ENCODE peak calls at places on chromosomes 6 and 20, in ten cellular contexts. T, O, R, A, D, L, M, K, X and B are unnamed samples.

GRCh38 chr6:158411998-158412397 is 99.7 kb downstream of the TULP4 start:
- DNase-seq in T (no peak), O (no peak), R (no peak), A (no peak), D (no peak), L (no peak), M (no peak), K (no peak), X (no peak), B (no peak)

GRCh38 chr20:64077876-64078551 is 1.3 kb downstream of the RGS19 start:
- DNase-seq in T (no peak), O (no peak), R (no peak), A (no peak), D (no peak), L (no peak), M (no peak), K (peak; percentile 64), X (no peak), B (no peak)

GRCh38 chr6:79686698-79687309 is 55.7 kb downstream of the SH3BGRL2 start:
- DNase-seq in T (no peak), O (no peak), R (no peak), A (no peak), D (no peak), L (no peak), M (no peak), K (no peak), X (no peak), B (no peak)

GRCh38 chr6:5399391-5399790 is 138.1 kb downstream of the FARS2 start:
- DNase-seq in T (no peak), O (no peak), R (no peak), A (no peak), D (no peak), L (no peak), M (no peak), K (no peak), X (no peak), B (no peak)

GRCh38 chr6:159311618-159312017 is 142.4 kb downstream of the FNDC1 start:
- DNase-seq in T (no peak), O (no peak), R (no peak), A (no peak), D (no peak), L (no peak), M (no peak), K (no peak), X (peak; percentile 5), B (no peak)

GRCh38 chr6:157020398-157021266 is 243.5 kb downstream of the ARID1B start:
- DNase-seq in T (peak; percentile 52), O (no peak), R (peak; percentile 52), A (peak; percentile 54), D (peak; percentile 49), L (peak; percentile 67), M (no peak), K (no peak), X (peak; percentile 74), B (peak; percentile 58)

GRCh38 chr6:33288942-33289783 is at the start of the genes PFDN6 and WDR46:
- DNase-seq in T (peak; percentile 96), O (peak; percentile 74), R (peak; percentile 86), A (peak; percentile 90), D (peak; percentile 89), L (peak; percentile 88), M (peak; percentile 93), K (peak; percentile 78), X (peak; percentile 89), B (peak; percentile 76)

GRCh38 chr6:11201772-11202512 is 30.5 kb downstream of the NEDD9 start:
- DNase-seq in T (no peak), O (no peak), R (no peak), A (no peak), D (no peak), L (no peak), M (no peak), K (no peak), X (no peak), B (no peak)

GRCh38 chr6:169536446-169537170 is 165.2 kb downstream of the WDR27 start:
- DNase-seq in T (no peak), O (no peak), R (peak; percentile 90), A (no peak), D (no peak), L (peak; percentile 93), M (no peak), K (no peak), X (peak; percentile 58), B (no peak)

GRCh38 chr6:41132254-41132653 is 21.9 kb downstream of the TREML1 start:
- DNase-seq in T (no peak), O (no peak), R (no peak), A (no peak), D (no peak), L (no peak), M (no peak), K (no peak), X (no peak), B (no peak)

GRCh38 chr20:25470045-25470444 is 62.6 kb downstream of the GINS1 start:
- DNase-seq in T (no peak), O (peak; percentile 13), R (peak; percentile 2), A (no peak), D (peak; percentile 76), L (peak; percentile 25), M (peak; percentile 8), K (peak; percentile 34), X (peak; percentile 43), B (no peak)

GRCh38 chr6:14770572-14770971 is 475.3 kb upstream of the JARID2 start:
- DNase-seq in T (no peak), O (no peak), R (peak; percentile 76), A (peak; percentile 21), D (no peak), L (peak; percentile 90), M (no peak), K (no peak), X (peak; percentile 44), B (no peak)

GRCh38 chr6:37261198-37261597 is 3.3 kb upstream of the TMEM217 start:
- DNase-seq in T (no peak), O (no peak), R (no peak), A (no peak), D (no peak), L (no peak), M (no peak), K (no peak), X (no peak), B (no peak)

GRCh38 chr6:37258716-37259115 is 772 bp upstream of the TMEM217 start:
- DNase-seq in T (no peak), O (no peak), R (no peak), A (no peak), D (no peak), L (no peak), M (no peak), K (no peak), X (no peak), B (no peak)

GRCh38 chr6:37259191-37259590 is 1.2 kb upstream of the TMEM217 start:
- DNase-seq in T (no peak), O (no peak), R (no peak), A (no peak), D (no peak), L (peak; percentile 50), M (no peak), K (no peak), X (no peak), B (no peak)

GRCh38 chr6:37258405-37258704 is 411 bp upstream of the TMEM217 start:
- DNase-seq in T (no peak), O (no peak), R (no peak), A (no peak), D (no peak), L (no peak), M (no peak), K (no peak), X (no peak), B (no peak)

DNA sequence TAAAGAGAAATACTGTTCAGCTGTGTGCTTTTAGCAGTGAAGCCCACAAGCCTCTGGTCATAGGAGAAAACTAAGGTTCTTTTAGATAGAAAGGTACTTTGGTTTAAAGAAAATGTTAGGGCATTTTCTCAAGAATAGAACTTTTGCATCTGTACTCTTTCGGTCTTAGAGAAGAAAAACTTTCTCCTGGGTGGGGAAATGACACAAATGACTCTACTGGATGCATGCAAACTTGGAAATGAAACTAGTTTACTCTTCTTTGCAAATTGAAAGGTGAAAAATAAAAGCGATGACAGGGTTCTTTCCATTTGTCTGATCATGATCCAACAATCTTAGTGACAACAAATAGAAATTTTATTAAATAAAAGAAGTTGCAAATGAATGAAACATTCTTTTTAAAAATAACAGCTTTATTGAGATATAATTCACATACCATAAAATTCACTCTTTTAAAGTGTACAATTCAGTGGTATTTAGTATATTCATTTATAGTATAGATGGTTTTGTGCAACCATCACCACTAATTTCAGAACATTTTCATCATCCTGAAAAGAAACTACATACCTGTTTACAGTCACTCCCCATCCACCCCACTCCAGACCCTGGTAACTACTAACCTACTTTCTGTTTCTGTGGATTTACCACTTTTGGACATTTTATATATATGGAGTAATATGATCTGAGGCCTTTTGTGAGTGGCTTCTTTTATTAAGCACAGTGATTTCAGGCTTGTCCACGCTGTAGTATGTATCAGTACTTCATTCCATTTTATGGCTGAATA is 2.3 kb upstream of the TMEM217 start:
- DNase-seq in T (no peak), O (no peak), R (no peak), A (no peak), D (no peak), L (no peak), M (no peak), K (no peak), X (no peak), B (no peak)
- TF ChIP-seq CTCF in T (no peak), O (no peak), R (no peak), A (no peak), D (no peak), L (no peak), M (no peak), K (no peak), X (no peak), B (no peak)

GRCh38 chr6:125792172-125792571 is 1.4 kb downstream of the NCOA7 start:
- DNase-seq in T (no peak), O (no peak), R (no peak), A (no peak), D (no peak), L (no peak), M (no peak), K (no peak), X (peak; percentile 31), B (no peak)
- H3K27ac ChIP-seq in T (peak overlapping the region; percentile 91), O (peak overlapping the region; percentile 96), R (no peak overlapping the region), A (peak overlapping the region; percentile 98), D (no peak overlapping the region), L (no peak overlapping the region), M (peak overlapping the region; percentile 98), K (no peak overlapping the region), X (no peak overlapping the region), B (peak overlapping the region; percentile 91)

GRCh38 chr20:15699431-15700146 is 873.7 kb downstream of the KIF16B start:
- DNase-seq in T (no peak), O (no peak), R (no peak), A (no peak), D (peak; percentile 63), L (no peak), M (no peak), K (no peak), X (no peak), B (no peak)
- TF ChIP-seq CTCF in T (no peak), O (no peak), R (no peak), A (no peak), D (peak; percentile 64), L (no peak), M (peak; percentile 23), K (no peak), X (no peak), B (no peak)

DNA sequence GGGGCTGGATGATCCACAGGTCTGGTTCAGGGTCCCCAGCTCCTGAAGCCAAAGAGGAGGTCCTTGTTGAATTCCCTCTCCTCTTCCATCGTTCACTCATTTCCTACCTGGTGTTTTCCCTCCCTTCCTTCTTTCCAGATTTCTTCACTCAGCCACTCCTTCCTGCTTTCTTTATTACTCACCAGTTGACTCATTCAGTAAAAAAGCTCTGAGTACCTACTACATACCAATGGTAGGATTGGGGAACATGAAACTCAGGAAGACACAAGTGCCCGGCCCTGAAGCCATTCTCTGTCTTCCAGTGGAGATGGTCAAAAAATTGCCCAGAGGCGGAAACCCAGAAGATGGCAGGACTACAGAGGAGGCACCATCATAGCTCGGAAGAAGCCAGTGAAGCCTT is 11.9 kb upstream of the NSFL1C start:
- DNase-seq in T (peak; percentile 75), O (no peak), R (peak; percentile 59), A (no peak), D (no peak), L (peak; percentile 52), M (peak; percentile 46), K (no peak), X (peak; percentile 23), B (no peak)
- H3K27ac ChIP-seq in T (peak overlapping the region; percentile 47), O (no peak overlapping the region), R (no peak overlapping the region), A (no peak overlapping the region), D (no peak overlapping the region), L (no peak overlapping the region), M (no peak overlapping the region), K (no peak overlapping the region), X (no peak overlapping the region), B (no peak overlapping the region)